ENCODE peak calls at places on chromosomes 5 and 9, in eight cellular contexts. X is testis; N is Calu3; Z is hepatocyte; V is left ventricle myocardium inferior; H is endodermal cell; U is heart left ventricle; S is activated CD8-positive, alpha-beta T cell treated with anti-CD3 and anti-CD28 coated beads for 36 hours. J is an unnamed sample.

GRCh38 chr5:116482394-116482793 is 92.2 kb downstream of the SEMA6A start:
- DNase-seq in X (no peak), N (no peak), Z (no peak), V (no peak), H (no peak), U (no peak), S (no peak), J (peak)

GRCh38 chr5:151742870-151743294 is 15.5 kb downstream of the ATOX1 start:
- DNase-seq in X (peak), N (peak), Z (peak), V (peak), H (peak), U (no peak), S (no peak), J (peak)

GRCh38 chr5:14036947-14037346 is 92.5 kb upstream of the DNAH5 start:
- DNase-seq in X (no peak), N (no peak), Z (no peak), V (no peak), H (peak), U (no peak), S (no peak), J (no peak)

GRCh38 chr9:104743377-104743985 is 4.0 kb upstream of the NIPSNAP3A start:
- DNase-seq in X (no peak), N (peak), Z (peak), V (no peak), H (peak), U (no peak), S (peak), J (peak)

GRCh38 chr5:168710706-168711105 is 131.5 kb upstream of the PANK3 start:
- DNase-seq in X (no peak), N (no peak), Z (no peak), V (no peak), H (peak), U (no peak), S (no peak), J (no peak)

GRCh38 chr5:36896476-36896875 is 19.9 kb downstream of the NIPBL start:
- DNase-seq in X (no peak), N (no peak), Z (no peak), V (no peak), H (no peak), U (no peak), S (no peak), J (no peak)

GRCh38 chr5:139961435-139962157 is 81.5 kb downstream of the NRG2 start:
- DNase-seq in X (peak), N (no peak), Z (no peak), V (no peak), H (peak), U (no peak), S (no peak), J (no peak)

GRCh38 chr9:77305622-77306365 is 128.5 kb downstream of the VPS13A start:
- DNase-seq in X (no peak), N (no peak), Z (no peak), V (no peak), H (no peak), U (no peak), S (no peak), J (peak)

GRCh38 chr5:180908998-180909731 is 10.2 kb downstream of the BTNL8 start:
- DNase-seq in X (no peak), N (no peak), Z (no peak), V (no peak), H (no peak), U (no peak), S (peak), J (no peak)

GRCh38 chr5:159878988-159879471 is 37.3 kb upstream of the ADRA1B start:
- DNase-seq in X (peak), N (peak), Z (peak), V (peak), H (peak), U (peak), S (no peak), J (peak)

GRCh38 chr5:124398471-124398870 is 348.0 kb downstream of the ZNF608 start:
- DNase-seq in X (no peak), N (no peak), Z (no peak), V (no peak), H (no peak), U (no peak), S (no peak), J (no peak)

GRCh38 chr5:141402553-141403328 is at the start of gene PCDHGA9:
- DNase-seq in X (no peak), N (peak), Z (no peak), V (no peak), H (peak), U (no peak), S (peak), J (peak)

GRCh38 chr9:27505744-27506161 is 18.3 kb upstream of the IFNK start:
- DNase-seq in X (no peak), N (peak), Z (no peak), V (no peak), H (no peak), U (no peak), S (no peak), J (peak)

GRCh38 chr9:20552874-20553624 is 69.2 kb downstream of the MLLT3 start:
- DNase-seq in X (no peak), N (no peak), Z (no peak), V (no peak), H (no peak), U (no peak), S (peak), J (no peak)

GRCh38 chr9:92094655-92095054 is 20.6 kb downstream of the SPTLC1 start:
- DNase-seq in X (no peak), N (no peak), Z (no peak), V (no peak), H (peak), U (no peak), S (peak), J (no peak)

GRCh38 chr9:26324787-26325186 is 567.8 kb downstream of the CAAP1 start:
- DNase-seq in X (peak), N (no peak), Z (no peak), V (no peak), H (no peak), U (no peak), S (no peak), J (no peak)

GRCh38 chr9:95107976-95108375 is 209.5 kb downstream of the FANCC start:
- DNase-seq in X (no peak), N (no peak), Z (no peak), V (no peak), H (no peak), U (no peak), S (no peak), J (no peak)

GRCh38 chr5:132419517-132420468 is 50.3 kb downstream of the SLC22A5 start:
- DNase-seq in X (peak), N (peak), Z (peak), V (peak), H (peak), U (peak), S (peak), J (peak)

GRCh38 chr5:173753307-173754168 is 134.6 kb upstream of the CPEB4 start:
- DNase-seq in X (no peak), N (no peak), Z (peak), V (peak), H (peak), U (peak), S (no peak), J (peak)

GRCh38 chr5:93164690-93165089 is 416.3 kb downstream of the NR2F1-AS1 start:
- DNase-seq in X (no peak), N (peak), Z (no peak), V (no peak), H (no peak), U (no peak), S (no peak), J (peak)

GRCh38 chr9:69933445-69933844 is 110.2 kb upstream of the MAMDC2 start:
- DNase-seq in X (no peak), N (no peak), Z (no peak), V (no peak), H (no peak), U (no peak), S (no peak), J (no peak)

GRCh38 chr5:32405502-32405901 is 39.0 kb downstream of the ZFR start:
- DNase-seq in X (no peak), N (no peak), Z (no peak), V (no peak), H (no peak), U (no peak), S (no peak), J (no peak)

GRCh38 chr5:99058466-99058865 is 129.7 kb upstream of the CHD1 start:
- DNase-seq in X (no peak), N (no peak), Z (no peak), V (no peak), H (no peak), U (no peak), S (no peak), J (no peak)

GRCh38 chr5:14406554-14406849 is 175.1 kb upstream of the OTULINL start:
- DNase-seq in X (peak), N (no peak), Z (peak), V (no peak), H (no peak), U (no peak), S (no peak), J (peak)

GRCh38 chr5:72151169-72151568 is 43.9 kb downstream of the MAP1B start:
- DNase-seq in X (no peak), N (no peak), Z (no peak), V (no peak), H (no peak), U (no peak), S (no peak), J (peak)

GRCh38 chr5:172768573-172769323 is 2.2 kb downstream of the DUSP1 start:
- DNase-seq in X (no peak), N (no peak), Z (peak), V (no peak), H (peak), U (no peak), S (no peak), J (peak)

GRCh38 chr9:126796758-126797157 is 8.1 kb upstream of the ZBTB43 start:
- DNase-seq in X (no peak), N (no peak), Z (no peak), V (no peak), H (no peak), U (no peak), S (no peak), J (no peak)

DNA sequence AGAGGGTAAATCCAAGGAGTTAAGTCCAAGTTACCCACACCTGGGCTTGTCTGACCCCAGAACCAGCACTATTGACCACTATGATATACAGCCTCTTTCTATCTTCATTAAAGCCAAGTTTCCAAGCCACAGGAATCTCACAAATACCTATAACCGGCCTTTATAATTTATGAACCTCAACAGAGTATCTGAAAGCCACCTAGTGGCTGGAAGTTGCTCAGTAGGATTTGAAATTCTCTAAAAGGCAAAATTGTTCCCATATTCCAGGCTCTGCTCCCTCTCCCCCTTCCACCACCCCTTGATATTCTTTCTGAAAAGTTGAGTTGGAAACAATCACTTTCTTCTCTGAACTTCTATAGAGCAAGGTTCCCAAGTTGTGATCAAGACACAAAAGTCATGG is 106.4 kb upstream of the GPR151 start:
- DNase-seq in X (no peak), N (no peak), Z (no peak), V (no peak), H (no peak), U (no peak), S (no peak), J (no peak)
- TF ChIP-seq CTCF in X (no peak), N (peak), Z (peak), V (no peak), H (peak), U (no peak), S (no peak), J (peak)

DNA sequence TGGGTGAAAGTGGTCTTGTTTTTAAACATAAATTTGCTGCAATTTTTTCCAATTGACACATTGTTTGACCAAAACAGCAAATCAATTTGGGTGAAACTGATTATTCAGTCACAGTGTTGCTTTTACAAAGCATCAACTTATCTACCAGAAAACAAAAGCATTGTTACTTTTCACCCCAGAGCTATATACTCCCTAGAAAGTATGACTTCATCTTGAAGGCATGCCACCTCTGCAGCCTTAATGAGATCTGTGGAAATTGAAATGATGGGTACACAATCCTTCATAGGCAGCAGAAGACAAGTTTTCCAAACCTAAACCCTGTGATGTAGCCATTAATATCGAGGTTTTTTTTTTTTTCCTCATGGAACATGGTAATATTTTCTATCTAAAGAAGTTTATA is 615.9 kb downstream of the CHSY3 start:
- DNase-seq in X (peak), N (peak), Z (no peak), V (no peak), H (no peak), U (no peak), S (no peak), J (peak)
- TF ChIP-seq CTCF in X (no peak), N (no peak), Z (no peak), V (no peak), H (no peak), U (no peak), S (no peak), J (no peak)

GRCh38 chr5:68449380-68449779 is 233.8 kb downstream of the PIK3R1 start:
- DNase-seq in X (no peak), N (no peak), Z (no peak), V (no peak), H (no peak), U (no peak), S (no peak), J (peak)
- TF ChIP-seq CTCF in X (no peak), N (no peak), Z (no peak), V (no peak), H (no peak), U (no peak), S (no peak), J (no peak)

GRCh38 chr5:157222506-157223230 is 42.0 kb downstream of the ITK start:
- DNase-seq in X (no peak), N (no peak), Z (peak), V (no peak), H (no peak), U (no peak), S (peak), J (peak)
- TF ChIP-seq CTCF in X (no peak), N (no peak), Z (no peak), V (no peak), H (no peak), U (no peak), S (no peak), J (no peak)

DNA sequence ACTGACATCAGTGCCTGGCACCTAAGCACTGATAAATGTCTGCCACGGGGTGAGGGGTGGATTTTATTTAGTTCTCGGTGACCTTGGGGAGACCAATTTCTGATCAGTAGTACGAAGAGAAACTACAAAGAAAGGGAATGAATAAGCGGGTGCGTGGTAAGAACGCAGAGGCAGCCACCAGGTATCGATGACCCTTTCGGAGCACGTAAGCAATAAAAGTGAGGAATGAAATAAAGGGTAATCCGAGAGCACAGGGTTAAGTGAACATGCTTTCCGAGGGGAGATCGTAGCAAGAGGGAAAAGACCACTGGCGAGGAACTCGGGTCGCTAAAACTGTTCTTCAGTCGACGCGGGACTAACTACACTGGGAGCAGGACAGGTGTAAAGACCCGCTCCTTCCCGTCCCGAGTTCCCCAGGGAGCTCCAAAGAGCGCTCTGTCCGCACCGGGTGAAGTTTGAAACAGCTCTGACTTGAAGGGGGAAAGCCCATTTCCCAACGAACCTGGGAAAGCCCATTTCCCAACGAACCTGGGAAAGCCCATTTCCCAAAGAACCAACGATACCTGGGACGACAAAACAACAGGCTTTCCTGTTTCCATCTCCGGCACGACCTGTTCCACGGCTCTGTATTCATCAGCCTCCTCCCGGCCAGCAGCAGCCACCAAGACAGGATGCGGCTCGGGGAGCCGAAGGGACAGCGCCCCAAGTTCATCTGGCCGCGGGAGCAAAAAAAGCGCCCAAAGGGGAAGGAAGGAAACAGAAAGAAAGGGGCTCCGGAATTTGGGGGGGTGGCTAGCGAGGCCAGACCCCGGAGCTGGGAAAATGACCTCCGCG is 993 bp downstream of the ELOVL7 start:
- DNase-seq in X (no peak), N (peak), Z (peak), V (no peak), H (peak), U (no peak), S (peak), J (peak)
- TF ChIP-seq CTCF in X (no peak), N (no peak), Z (no peak), V (no peak), H (no peak), U (no peak), S (no peak), J (no peak)

GRCh38 chr5:68260455-68260854 is 44.9 kb downstream of the PIK3R1 start:
- DNase-seq in X (no peak), N (no peak), Z (no peak), V (no peak), H (no peak), U (no peak), S (no peak), J (no peak)

GRCh38 chr5:68259696-68260095 is 44.1 kb downstream of the PIK3R1 start:
- DNase-seq in X (no peak), N (no peak), Z (no peak), V (no peak), H (no peak), U (no peak), S (no peak), J (no peak)

GRCh38 chr5:68258531-68258930 is 43.0 kb downstream of the PIK3R1 start:
- DNase-seq in X (no peak), N (no peak), Z (no peak), V (no peak), H (no peak), U (no peak), S (peak), J (no peak)

GRCh38 chr5:68264024-68264956 is 48.7 kb downstream of the PIK3R1 start:
- DNase-seq in X (no peak), N (no peak), Z (no peak), V (peak), H (no peak), U (no peak), S (no peak), J (no peak)

DNA sequence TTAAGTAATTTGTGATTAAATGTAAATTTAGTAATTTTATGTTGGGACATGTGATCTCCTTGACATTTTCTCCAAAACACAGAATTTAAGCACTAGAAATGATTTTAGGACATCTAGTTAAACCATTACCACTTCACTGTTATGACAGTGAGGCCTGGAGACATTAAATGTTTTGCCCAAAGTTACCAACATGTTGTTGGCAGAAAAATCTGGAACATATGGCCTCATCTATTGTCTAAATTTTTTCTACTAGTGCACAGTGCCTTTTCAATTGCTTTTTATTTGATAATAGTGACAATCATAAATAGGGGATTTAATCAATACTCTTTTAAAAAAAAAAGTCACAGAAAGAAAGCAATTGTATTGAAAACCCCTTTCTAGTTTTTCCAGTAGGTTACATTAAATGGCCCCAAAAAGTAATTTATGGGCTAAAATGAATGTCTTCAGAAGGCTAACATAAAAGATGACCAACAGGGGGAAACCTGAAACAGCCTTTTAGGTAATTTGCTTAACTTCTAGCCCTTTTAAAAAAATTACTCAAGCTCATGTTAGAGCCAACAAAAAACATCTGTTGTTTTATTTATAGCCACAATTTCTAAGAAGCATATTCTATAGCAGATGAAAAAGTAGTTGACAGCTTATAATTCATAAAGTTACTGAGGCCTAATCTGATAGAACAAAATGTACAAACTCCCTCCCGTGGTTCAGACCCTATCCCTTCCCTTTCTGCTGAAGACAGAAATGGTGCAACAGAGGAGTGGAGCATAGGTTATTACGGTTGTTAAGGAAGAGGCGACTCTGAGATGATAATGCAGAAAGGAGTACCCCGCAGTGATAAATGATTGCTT is 45.8 kb downstream of the PIK3R1 start:
- DNase-seq in X (no peak), N (no peak), Z (no peak), V (no peak), H (no peak), U (no peak), S (no peak), J (no peak)
- TF ChIP-seq CTCF in X (no peak), N (peak), Z (peak), V (peak), H (peak), U (peak), S (no peak), J (peak)

DNA sequence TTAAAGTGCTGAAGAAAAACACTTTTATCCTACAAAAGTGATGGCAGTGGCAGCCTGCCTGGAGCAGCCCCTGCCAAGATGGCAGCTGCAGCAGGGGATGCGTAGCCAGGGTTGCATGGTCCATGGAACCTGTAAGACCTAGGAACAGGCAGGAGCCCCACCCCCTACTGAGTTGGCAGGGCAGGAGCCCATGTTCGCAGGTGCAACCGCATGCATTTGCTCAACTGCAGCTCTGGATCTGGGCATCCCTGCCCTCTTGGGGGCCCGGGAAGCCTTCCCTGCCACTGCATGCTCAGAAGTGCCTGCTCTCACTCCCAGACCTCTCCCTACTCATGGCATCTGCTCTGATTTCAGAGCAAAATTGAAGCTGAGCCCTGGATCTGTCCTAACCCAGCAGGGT is 779.6 kb downstream of the CDH18 start:
- DNase-seq in X (no peak), N (no peak), Z (no peak), V (no peak), H (no peak), U (no peak), S (no peak), J (no peak)
- TF ChIP-seq CTCF in X (no peak), N (no peak), Z (no peak), V (no peak), H (no peak), U (no peak), S (no peak), J (no peak)

DNA sequence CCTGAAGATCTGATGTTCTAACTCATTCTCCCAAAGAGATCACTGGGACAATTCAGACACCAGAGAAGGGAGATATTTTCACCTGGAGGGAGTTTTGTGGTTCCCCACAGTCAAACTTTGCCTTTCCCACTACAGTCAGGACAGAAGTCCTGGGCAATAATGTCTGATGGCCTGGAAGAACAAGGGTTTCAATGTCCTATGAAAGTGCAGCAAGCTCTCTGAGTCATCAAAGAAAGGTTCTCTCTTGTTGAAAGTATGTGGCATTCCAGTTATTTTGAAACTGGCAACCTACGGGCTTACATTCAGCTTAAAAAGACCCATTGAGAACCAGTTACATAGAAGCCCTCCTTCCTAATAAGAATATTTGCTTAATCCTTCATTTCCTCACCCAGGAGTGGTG is 103.9 kb downstream of the INSYN2B start:
- DNase-seq in X (no peak), N (no peak), Z (no peak), V (no peak), H (no peak), U (no peak), S (no peak), J (peak)
- TF ChIP-seq CTCF in X (no peak), N (no peak), Z (no peak), V (no peak), H (no peak), U (no peak), S (no peak), J (no peak)

J was measured in MCF 10A.